ENCODE peak calls at places on chromosome 20, in eight cellular contexts. One of them, this sample, is unnamed.

GRCh38 chr20:61954276-61955021 is 111.2 kb downstream of the TAF4 start:
- DNase-seq in Peyer's patch: peak; percentile 37
- DNase-seq in HuH-7: no peak
- DNase-seq in lower leg skin: no peak
- DNase-seq in IMR-90: no peak
- DNase-seq in esophagus squamous epithelium: no peak
- DNase-seq in cardiac muscle cell: no peak
- DNase-seq in hypothalamus: no peak
- DNase-seq in this sample: no peak

GRCh38 chr20:1267161-1267560 is 1.1 kb downstream of the SNPH start:
- DNase-seq in Peyer's patch: no peak
- DNase-seq in HuH-7: no peak
- DNase-seq in lower leg skin: no peak
- DNase-seq in IMR-90: no peak
- DNase-seq in esophagus squamous epithelium: no peak
- DNase-seq in cardiac muscle cell: no peak
- DNase-seq in hypothalamus: no peak
- DNase-seq in this sample: no peak

GRCh38 chr20:6756961-6757595 is 10.4 kb upstream of the BMP2 start:
- DNase-seq in Peyer's patch: no peak
- DNase-seq in HuH-7: no peak
- DNase-seq in lower leg skin: no peak
- DNase-seq in IMR-90: no peak
- DNase-seq in esophagus squamous epithelium: no peak
- DNase-seq in cardiac muscle cell: no peak
- DNase-seq in hypothalamus: no peak
- DNase-seq in this sample: no peak

GRCh38 chr20:45082468-45082867 is 18.5 kb downstream of the KCNS1 start:
- DNase-seq in Peyer's patch: no peak
- DNase-seq in HuH-7: no peak
- DNase-seq in lower leg skin: no peak
- DNase-seq in IMR-90: no peak
- DNase-seq in esophagus squamous epithelium: no peak
- DNase-seq in cardiac muscle cell: no peak
- DNase-seq in hypothalamus: no peak
- DNase-seq in this sample: no peak

GRCh38 chr20:17571153-17571527 is 1.3 kb downstream of the DSTN start:
- DNase-seq in Peyer's patch: no peak
- DNase-seq in HuH-7: no peak
- DNase-seq in lower leg skin: no peak
- DNase-seq in IMR-90: no peak
- DNase-seq in esophagus squamous epithelium: no peak
- DNase-seq in cardiac muscle cell: peak; percentile 41
- DNase-seq in hypothalamus: no peak
- DNase-seq in this sample: no peak

GRCh38 chr20:10674684-10675455 is 1.1 kb upstream of the JAG1 start:
- DNase-seq in Peyer's patch: peak; percentile 90
- DNase-seq in HuH-7: peak; percentile 98
- DNase-seq in lower leg skin: no peak
- DNase-seq in IMR-90: peak; percentile 66
- DNase-seq in esophagus squamous epithelium: no peak
- DNase-seq in cardiac muscle cell: peak; percentile 76
- DNase-seq in hypothalamus: peak; percentile 47
- DNase-seq in this sample: peak; percentile 10

GRCh38 chr20:62025394-62025793 is 40.3 kb downstream of the TAF4 start:
- DNase-seq in Peyer's patch: no peak
- DNase-seq in HuH-7: no peak
- DNase-seq in lower leg skin: no peak
- DNase-seq in IMR-90: no peak
- DNase-seq in esophagus squamous epithelium: no peak
- DNase-seq in cardiac muscle cell: no peak
- DNase-seq in hypothalamus: no peak
- DNase-seq in this sample: no peak

GRCh38 chr20:45100563-45101245 is at the start of gene KCNS1:
- DNase-seq in Peyer's patch: no peak
- DNase-seq in HuH-7: peak; percentile 89
- DNase-seq in lower leg skin: no peak
- DNase-seq in IMR-90: no peak
- DNase-seq in esophagus squamous epithelium: no peak
- DNase-seq in cardiac muscle cell: peak; percentile 49
- DNase-seq in hypothalamus: no peak
- DNase-seq in this sample: peak; percentile 29

GRCh38 chr20:63703471-63703975 is 4.3 kb downstream of the ARFRP1 start:
- DNase-seq in Peyer's patch: peak; percentile 46
- DNase-seq in HuH-7: peak; percentile 6
- DNase-seq in lower leg skin: no peak
- DNase-seq in IMR-90: no peak
- DNase-seq in esophagus squamous epithelium: no peak
- DNase-seq in cardiac muscle cell: no peak
- DNase-seq in hypothalamus: no peak
- DNase-seq in this sample: no peak

GRCh38 chr20:58435237-58435636 is 46.2 kb downstream of the VAPB start:
- DNase-seq in Peyer's patch: no peak
- DNase-seq in HuH-7: no peak
- DNase-seq in lower leg skin: no peak
- DNase-seq in IMR-90: no peak
- DNase-seq in esophagus squamous epithelium: no peak
- DNase-seq in cardiac muscle cell: no peak
- DNase-seq in hypothalamus: no peak
- DNase-seq in this sample: no peak